ENCODE peak calls at places on chromosomes 12 and 14, in eight cellular contexts. J is WTC11; I is GM10248; E is left ventricle myocardium inferior; M is cardiac septum; X is endodermal cell; Q is H7; Z is stimulated activated CD8-positive, alpha-beta memory T cell treated with anti-CD3 and anti-CD28 coated beads, Interleukin-15, amount 100 ng/mL, for 24 hours. K is an unnamed sample.

GRCh38 chr14:103155013-103155412 is 31.8 kb downstream of the TNFAIP2 start:
- DNase-seq in J (no peak), I (peak), E (peak), M (peak), X (peak), Q (no peak), Z (no peak), K (peak)

GRCh38 chr14:91890291-91890749 is 23.0 kb upstream of the TC2N start:
- DNase-seq in J (no peak), I (no peak), E (no peak), M (no peak), X (no peak), Q (no peak), Z (no peak), K (no peak)

GRCh38 chr12:109752117-109753053 is 38.8 kb downstream of the FAM222A start:
- DNase-seq in J (peak), I (no peak), E (no peak), M (peak), X (peak), Q (no peak), Z (no peak), K (no peak)

GRCh38 chr14:99271951-99272668 is at the start of gene BCL11B:
- DNase-seq in J (peak), I (peak), E (peak), M (no peak), X (peak), Q (peak), Z (no peak), K (no peak)

GRCh38 chr12:46944104-46944503 is 118.3 kb upstream of the SLC38A4 start:
- DNase-seq in J (no peak), I (no peak), E (no peak), M (no peak), X (no peak), Q (no peak), Z (no peak), K (no peak)

GRCh38 chr14:72643317-72643801 is 250.5 kb downstream of the DPF3 start:
- DNase-seq in J (no peak), I (no peak), E (peak), M (no peak), X (no peak), Q (no peak), Z (no peak), K (no peak)

GRCh38 chr14:68652433-68652690 is 140.5 kb downstream of the ZFP36L1 start:
- DNase-seq in J (no peak), I (no peak), E (no peak), M (peak), X (no peak), Q (no peak), Z (no peak), K (peak)

GRCh38 chr14:56129941-56130340 is 11.7 kb downstream of the PELI2 start:
- DNase-seq in J (no peak), I (no peak), E (peak), M (no peak), X (no peak), Q (peak), Z (no peak), K (no peak)

GRCh38 chr12:46451276-46452021 is 78.9 kb upstream of the SLC38A2 start:
- DNase-seq in J (no peak), I (no peak), E (no peak), M (no peak), X (no peak), Q (no peak), Z (no peak), K (no peak)

GRCh38 chr12:68370006-68370590 is 37.9 kb upstream of the MDM1 start:
- DNase-seq in J (no peak), I (no peak), E (no peak), M (no peak), X (no peak), Q (no peak), Z (no peak), K (no peak)